ENCODE peak calls at places on chromosomes 7 and 10, in five cellular contexts. K is HCT116; B is CD8-positive, alpha-beta memory T cell; X is psoas muscle; L is body of pancreas. Z is an unnamed sample.

GRCh38 chr10:95533590-95533989 is 27.6 kb downstream of the SORBS1 start:
- DNase-seq in K (no peak), B (no peak), X (no peak), L (no peak), Z (no peak)

GRCh38 chr7:21945374-21946227 is at the start of gene CDCA7L:
- DNase-seq in K (peak; percentile 71), B (peak; percentile 54), X (peak; percentile 67), L (peak; percentile 76), Z (peak; percentile 93)

GRCh38 chr10:32065871-32066270 is 9.6 kb upstream of the KIF5B start:
- DNase-seq in K (no peak), B (no peak), X (no peak), L (no peak), Z (no peak)

GRCh38 chr7:151411551-151411950 is 1.7 kb upstream of the WDR86 start:
- DNase-seq in K (no peak), B (peak; percentile 26), X (no peak), L (no peak), Z (no peak)

GRCh38 chr10:5948999-5949759 is 28.2 kb downstream of the IL15RA start:
- DNase-seq in K (peak; percentile 32), B (no peak), X (no peak), L (peak; percentile 58), Z (peak; percentile 80)

GRCh38 chr7:27560706-27561235 is 101.9 kb downstream of the HIBADH start:
- DNase-seq in K (no peak), B (no peak), X (no peak), L (no peak), Z (no peak)

GRCh38 chr7:13282377-13282980 is 595.0 kb downstream of the ARL4A start:
- DNase-seq in K (peak; percentile 35), B (no peak), X (no peak), L (no peak), Z (no peak)

GRCh38 chr10:69483988-69484387 is 32.7 kb downstream of the TSPAN15 start:
- DNase-seq in K (no peak), B (no peak), X (no peak), L (no peak), Z (no peak)

GRCh38 chr10:5034588-5034987 is 30.9 kb upstream of the AKR1C2 start:
- DNase-seq in K (no peak), B (no peak), X (no peak), L (no peak), Z (no peak)

GRCh38 chr10:33524966-33525365 is 190.5 kb upstream of the NRP1 start:
- DNase-seq in K (no peak), B (no peak), X (no peak), L (peak; percentile 12), Z (no peak)

GRCh38 chr10:48496831-48497792 is 107.8 kb downstream of the ARHGAP22 start:
- DNase-seq in K (no peak), B (no peak), X (no peak), L (no peak), Z (no peak)

GRCh38 chr10:125151824-125152634 is 8.3 kb downstream of the CTBP2 start:
- DNase-seq in K (no peak), B (no peak), X (no peak), L (peak; percentile 66), Z (peak; percentile 78)

GRCh38 chr7:140079121-140079536 is 16.4 kb upstream of the PARP12 start:
- DNase-seq in K (no peak), B (no peak), X (peak; percentile 34), L (peak; percentile 64), Z (no peak)

DNA sequence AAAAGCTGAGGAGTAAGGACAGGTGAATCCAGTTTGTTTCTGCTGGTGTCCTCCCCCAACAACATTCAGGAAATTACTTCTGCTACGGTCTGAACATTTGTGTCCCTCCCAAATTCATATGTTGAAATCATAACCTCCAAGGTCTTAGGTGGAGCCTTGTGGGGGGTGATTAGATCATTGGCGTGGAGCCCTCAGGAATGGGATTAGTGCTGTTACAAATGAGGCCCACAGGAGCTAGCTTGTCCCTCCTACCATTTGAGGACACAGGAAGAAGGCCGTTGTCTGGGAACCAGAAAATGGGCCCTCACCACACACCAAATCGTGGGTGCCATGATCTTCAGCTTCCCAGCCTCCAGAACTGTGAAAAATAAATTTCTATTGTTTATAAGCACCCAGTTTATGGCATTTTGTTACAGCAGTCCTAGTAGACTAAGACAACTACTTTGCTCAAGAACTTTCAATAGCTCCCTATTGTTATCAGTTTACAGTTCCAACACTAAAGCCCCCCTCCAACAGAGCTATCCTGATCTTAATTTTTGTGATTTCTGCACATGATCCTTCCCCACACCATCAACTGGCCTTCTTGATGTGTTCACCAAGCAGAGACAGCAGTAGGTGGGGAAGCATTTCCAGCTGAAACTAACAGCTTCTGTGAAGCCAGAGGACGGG is 2.1 kb upstream of the LRMDA start:
- DNase-seq in K (no peak), B (no peak), X (no peak), L (no peak), Z (no peak)
- H3K27me3 ChIP-seq in K (no peaks in the 10 kb centered on the region), B (peaks cover 7% of the 10 kb centered on the region), X (no peaks in the 10 kb centered on the region), L (no peaks in the 10 kb centered on the region), Z (no peaks in the 10 kb centered on the region)

DNA sequence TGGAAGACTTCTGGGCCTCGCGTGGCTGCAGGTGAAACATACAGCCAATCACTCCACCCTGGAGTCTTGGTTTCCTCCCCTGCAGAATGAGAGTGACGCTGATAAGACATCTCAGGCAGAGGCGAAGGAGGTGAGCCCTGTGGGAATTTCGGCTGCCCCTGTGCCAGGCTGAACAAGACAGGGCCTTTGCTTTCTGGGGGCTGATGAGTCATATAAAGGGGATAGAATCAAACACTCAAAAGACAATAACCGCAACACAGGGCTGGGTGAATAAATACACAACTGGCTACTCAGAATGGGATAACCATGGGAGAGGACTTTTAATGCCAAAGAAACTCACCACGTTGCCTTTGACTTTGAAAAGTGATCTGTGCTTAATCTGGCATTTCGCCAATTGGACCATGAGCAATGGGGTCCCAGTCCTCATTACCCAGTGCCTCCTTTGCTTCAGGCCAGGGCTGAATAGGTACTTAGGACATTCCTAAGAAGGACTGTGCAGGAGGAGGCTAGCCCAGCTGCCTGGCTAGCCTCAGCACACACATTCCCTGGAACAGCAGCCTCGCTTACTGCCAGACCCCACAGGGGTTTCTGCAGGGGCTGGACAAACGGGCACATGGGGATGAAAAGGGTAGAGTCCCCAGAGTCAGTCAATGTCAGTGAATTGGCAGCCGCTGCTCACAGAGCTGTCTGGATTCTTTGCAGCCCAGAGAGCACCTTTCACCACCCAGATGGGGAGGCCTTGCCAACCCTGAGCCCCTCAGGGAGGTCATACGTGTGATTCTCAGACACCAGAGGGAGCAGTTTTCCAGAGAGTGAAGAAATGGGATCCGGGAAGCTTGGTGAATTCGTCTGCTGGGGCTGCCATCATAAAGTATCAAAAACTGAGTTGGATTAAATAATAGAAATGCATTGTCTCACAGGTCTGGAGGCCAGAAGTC is 143.5 kb downstream of the KCNMA1 start:
- DNase-seq in K (peak; percentile 32), B (no peak), X (no peak), L (no peak), Z (no peak)
- H3K4me1 ChIP-seq in K (no peaks in the 10 kb centered on the region), B (no peaks in the 10 kb centered on the region), X (peaks cover 66% of the 10 kb centered on the region), L (peaks cover 52% of the 10 kb centered on the region), Z (no peaks in the 10 kb centered on the region)

DNA sequence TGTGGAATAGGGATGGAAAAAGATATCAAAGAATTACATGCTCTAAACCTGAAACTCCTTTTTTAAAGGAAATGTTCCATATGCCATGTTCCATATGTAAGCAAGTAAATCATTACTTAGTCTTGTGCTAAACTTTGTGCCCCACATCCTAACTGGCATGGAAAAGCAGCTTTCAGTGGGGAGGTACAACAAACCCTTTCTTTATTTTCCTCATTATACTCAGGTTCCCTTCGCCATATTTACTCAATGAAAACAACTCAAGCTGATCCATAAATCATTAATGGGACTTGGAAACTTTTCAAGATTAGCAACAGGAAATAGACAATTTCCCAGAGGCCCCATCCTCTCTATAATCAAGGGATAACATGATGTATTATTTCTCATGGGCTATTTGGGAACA is 56.0 kb downstream of the GSAP start:
- DNase-seq in K (no peak), B (no peak), X (no peak), L (no peak), Z (no peak)
- H3K4me3 ChIP-seq in K (no peak overlapping the region), B (no peak overlapping the region), X (no peak overlapping the region), L (no peak overlapping the region), Z (no peak overlapping the region)

DNA sequence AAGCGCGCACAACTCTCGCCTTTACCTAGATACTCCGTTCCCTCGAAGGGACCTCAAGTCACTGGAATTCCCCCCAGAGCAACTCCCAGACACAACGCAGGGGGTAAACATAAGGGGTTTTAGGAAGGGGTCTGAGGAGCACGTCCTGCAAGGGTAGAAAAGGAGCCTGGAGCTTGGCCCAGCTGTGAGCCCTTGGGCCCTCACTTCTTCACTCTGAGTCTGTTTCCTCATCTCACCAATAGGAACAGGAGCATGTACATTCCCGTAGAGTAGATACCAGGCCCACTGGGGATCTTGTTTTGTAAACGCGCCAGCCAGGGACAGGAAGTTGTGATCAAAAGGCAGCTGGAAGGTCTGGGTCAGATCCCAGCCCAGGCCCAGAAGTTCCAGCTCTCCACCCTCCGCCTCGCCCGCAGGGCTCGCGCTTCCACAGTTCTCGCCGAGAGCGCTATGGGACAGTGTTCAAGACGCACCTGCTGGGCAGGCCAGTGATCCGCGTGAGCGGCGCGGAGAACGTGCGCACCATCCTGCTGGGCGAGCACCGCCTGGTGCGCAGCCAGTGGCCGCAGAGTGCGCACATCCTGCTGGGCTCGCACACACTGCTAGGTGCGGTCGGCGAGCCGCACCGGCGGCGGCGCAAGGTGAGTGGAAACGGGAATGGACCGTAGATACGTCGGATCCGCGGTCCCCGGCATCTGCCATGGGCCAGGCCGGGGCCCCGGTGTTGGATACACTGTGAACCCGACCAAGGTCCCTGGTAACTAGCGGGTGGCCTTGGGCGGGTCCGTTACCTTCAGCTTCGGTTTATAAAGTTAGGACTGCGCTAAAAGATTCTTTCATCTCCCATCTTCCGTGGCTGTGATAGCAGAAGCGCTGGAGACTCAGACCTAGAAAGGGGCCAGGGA is 1.2 kb downstream of the CYP26C1 start:
- DNase-seq in K (no peak), B (no peak), X (no peak), L (no peak), Z (no peak)
- H3K27me3 ChIP-seq in K (no peaks in the 10 kb centered on the region), B (no peaks in the 10 kb centered on the region), X (peaks cover 4% of the 10 kb centered on the region), L (no peaks in the 10 kb centered on the region), Z (peaks cover 2% of the 10 kb centered on the region)

DNA sequence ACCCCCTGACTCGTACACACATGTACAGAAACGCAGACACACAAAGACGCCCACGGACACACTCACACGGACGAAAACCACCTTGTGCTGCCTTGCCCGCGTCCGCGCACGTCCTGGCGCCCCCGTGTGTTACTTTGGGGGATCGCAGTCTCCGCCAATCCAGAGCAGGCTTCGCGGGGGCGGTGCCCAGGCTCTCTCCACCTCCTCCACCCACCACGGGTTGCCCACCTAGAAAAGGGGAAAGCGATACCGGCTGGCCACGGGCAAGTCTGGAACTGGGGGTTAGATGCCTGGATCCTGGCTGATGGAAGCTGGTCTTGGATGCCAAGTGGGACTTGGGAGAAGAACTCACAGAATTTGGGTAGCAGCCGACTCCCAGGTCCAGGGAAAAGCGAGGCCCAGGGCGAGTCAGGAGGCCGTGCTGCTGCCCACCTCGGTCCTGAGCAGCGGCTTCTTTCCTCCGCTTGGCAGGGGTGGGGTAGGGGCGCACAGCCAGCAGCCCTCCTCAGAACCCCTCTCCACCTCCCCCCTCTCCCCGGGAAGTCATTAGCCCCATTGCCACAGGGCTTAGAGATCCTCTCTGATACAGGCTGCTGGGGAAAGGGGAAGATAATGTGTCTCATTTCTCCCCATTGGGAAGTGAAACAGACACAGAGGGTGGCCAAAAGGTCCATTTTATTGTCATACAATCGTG is 4.6 kb upstream of the VGF start:
- DNase-seq in K (no peak), B (peak; percentile 85), X (peak; percentile 72), L (peak; percentile 68), Z (peak; percentile 88)
- H3K4me1 ChIP-seq in K (peaks cover 84% of the 10 kb centered on the region), B (peaks cover 70% of the 10 kb centered on the region), X (peaks cover 17% of the 10 kb centered on the region), L (peaks cover 49% of the 10 kb centered on the region), Z (no peaks in the 10 kb centered on the region)

GRCh38 chr7:130956417-130957139 is 222.6 kb upstream of the KLF14 start:
- DNase-seq in K (no peak), B (no peak), X (no peak), L (no peak), Z (no peak)
- H3K4me3 ChIP-seq in K (no peak overlapping the region), B (no peak overlapping the region), X (no peak overlapping the region), L (no peak overlapping the region), Z (no peak overlapping the region)

Z was measured in right cardiac atrium.